ENCODE peak calls at places on chromosome 17, in eight cellular contexts. L, D, T, C, I, O, E and F are unnamed samples.

GRCh38 chr17:29905086-29905878 is 24.7 kb downstream of the SSH2 start:
- DNase-seq in L (no peak), D (no peak), T (no peak), C (no peak), I (no peak), O (no peak), E (no peak), F (no peak)

GRCh38 chr17:43690624-43691316 is 29.0 kb upstream of the MEOX1 start:
- DNase-seq in L (no peak), D (no peak), T (no peak), C (no peak), I (no peak), O (no peak), E (no peak), F (no peak)

GRCh38 chr17:18059283-18059682 is 20.1 kb downstream of the GID4 start:
- DNase-seq in L (no peak), D (no peak), T (no peak), C (no peak), I (no peak), O (no peak), E (no peak), F (no peak)

GRCh38 chr17:7852262-7852670 is 2.6 kb upstream of the TMEM88 start:
- DNase-seq in L (no peak), D (no peak), T (no peak), C (no peak), I (no peak), O (no peak), E (no peak), F (no peak)

GRCh38 chr17:62781826-62782225 is 26.3 kb downstream of the MARCHF10 start:
- DNase-seq in L (no peak), D (no peak), T (peak), C (no peak), I (no peak), O (no peak), E (no peak), F (no peak)

GRCh38 chr17:34222732-34223486 is 32.2 kb upstream of the CCL2 start:
- DNase-seq in L (no peak), D (no peak), T (no peak), C (no peak), I (no peak), O (no peak), E (no peak), F (no peak)

GRCh38 chr17:7478276-7479138 is 924 bp downstream of the ZBTB4 start:
- DNase-seq in L (no peak), D (no peak), T (peak), C (no peak), I (peak), O (no peak), E (peak), F (no peak)

GRCh38 chr17:32520737-32521399 is 34.1 kb downstream of the CDK5R1 start:
- DNase-seq in L (no peak), D (no peak), T (no peak), C (no peak), I (no peak), O (no peak), E (no peak), F (no peak)

GRCh38 chr17:72812823-72813222 is 279.7 kb downstream of the SLC39A11 start:
- DNase-seq in L (no peak), D (no peak), T (peak), C (no peak), I (no peak), O (no peak), E (no peak), F (no peak)

GRCh38 chr17:81964081-81964849 is 3.3 kb upstream of the NOTUM start:
- DNase-seq in L (no peak), D (no peak), T (no peak), C (no peak), I (no peak), O (no peak), E (no peak), F (no peak)

GRCh38 chr17:30548189-30548588 is 71.0 kb downstream of the GOSR1 start:
- DNase-seq in L (no peak), D (no peak), T (no peak), C (no peak), I (no peak), O (no peak), E (no peak), F (no peak)

GRCh38 chr17:3732171-3732570 is 8.5 kb downstream of the HASPIN start:
- DNase-seq in L (no peak), D (no peak), T (peak), C (no peak), I (peak), O (no peak), E (no peak), F (no peak)

GRCh38 chr17:77948690-77949114 is 9.8 kb upstream of the TNRC6C start:
- DNase-seq in L (no peak), D (no peak), T (peak), C (no peak), I (peak), O (no peak), E (no peak), F (no peak)

GRCh38 chr17:51585514-51586104 is 325.3 kb downstream of the UTP18 start:
- DNase-seq in L (no peak), D (no peak), T (no peak), C (no peak), I (no peak), O (no peak), E (no peak), F (no peak)

GRCh38 chr17:384622-385194 is 32.1 kb upstream of the RPH3AL start:
- DNase-seq in L (no peak), D (no peak), T (no peak), C (no peak), I (no peak), O (no peak), E (no peak), F (no peak)

GRCh38 chr17:17032131-17032692 is 10.0 kb upstream of the MPRIP start:
- DNase-seq in L (no peak), D (no peak), T (peak), C (no peak), I (peak), O (no peak), E (no peak), F (no peak)

GRCh38 chr17:81046770-81047359 is 11.9 kb downstream of the BAIAP2 start:
- DNase-seq in L (no peak), D (no peak), T (no peak), C (no peak), I (no peak), O (no peak), E (no peak), F (no peak)

GRCh38 chr17:59800530-59800942 is 92.2 kb downstream of the TUBD1 start:
- DNase-seq in L (no peak), D (no peak), T (no peak), C (no peak), I (no peak), O (no peak), E (no peak), F (no peak)

GRCh38 chr17:44012391-44012790 is 2.4 kb downstream of the TMEM101 start:
- DNase-seq in L (no peak), D (no peak), T (no peak), C (no peak), I (no peak), O (no peak), E (no peak), F (no peak)

GRCh38 chr17:28946239-28946638 is 5.1 kb downstream of the PHF12 start:
- DNase-seq in L (no peak), D (no peak), T (peak), C (no peak), I (peak), O (no peak), E (no peak), F (no peak)

GRCh38 chr17:57375770-57376181 is 119.5 kb downstream of the MSI2 start:
- DNase-seq in L (no peak), D (no peak), T (no peak), C (no peak), I (no peak), O (no peak), E (no peak), F (no peak)

GRCh38 chr17:77188084-77189066 is 47.6 kb downstream of the SEC14L1 start:
- DNase-seq in L (no peak), D (no peak), T (no peak), C (peak), I (no peak), O (no peak), E (no peak), F (no peak)

GRCh38 chr17:66306413-66306812 is 4.0 kb downstream of the PRKCA start:
- DNase-seq in L (no peak), D (no peak), T (peak), C (no peak), I (no peak), O (no peak), E (no peak), F (no peak)

GRCh38 chr17:36665417-36665816 is 64.0 kb downstream of the MRM1 start:
- DNase-seq in L (no peak), D (no peak), T (peak), C (no peak), I (no peak), O (no peak), E (no peak), F (no peak)

GRCh38 chr17:10243905-10244844 is 45.8 kb upstream of the GAS7 start:
- DNase-seq in L (no peak), D (no peak), T (peak), C (no peak), I (peak), O (no peak), E (no peak), F (no peak)

GRCh38 chr17:80822700-80823410 is 168.8 kb upstream of the CHMP6 start:
- DNase-seq in L (no peak), D (no peak), T (peak), C (no peak), I (no peak), O (no peak), E (no peak), F (no peak)

GRCh38 chr17:57955183-57955952 is at the start of gene CUEDC1:
- DNase-seq in L (peak), D (no peak), T (peak), C (peak), I (peak), O (no peak), E (peak), F (no peak)

GRCh38 chr17:31074772-31075538 is 19.8 kb upstream of the NF1 start:
- DNase-seq in L (no peak), D (no peak), T (peak), C (no peak), I (peak), O (no peak), E (no peak), F (no peak)

GRCh38 chr17:2780931-2781454 is 15.2 kb upstream of the RAP1GAP2 start:
- DNase-seq in L (no peak), D (no peak), T (no peak), C (no peak), I (no peak), O (no peak), E (no peak), F (no peak)

GRCh38 chr17:58352843-58353719 is 1.1 kb upstream of the SUPT4H1 start:
- DNase-seq in L (no peak), D (no peak), T (peak), C (peak), I (peak), O (no peak), E (no peak), F (no peak)

GRCh38 chr17:69175812-69176517 is 34.3 kb upstream of the ABCA6 start:
- DNase-seq in L (no peak), D (no peak), T (peak), C (no peak), I (no peak), O (peak), E (no peak), F (no peak)

GRCh38 chr17:36597229-36597628 is 4.2 kb upstream of the MRM1 start:
- DNase-seq in L (no peak), D (no peak), T (no peak), C (no peak), I (no peak), O (no peak), E (no peak), F (no peak)

GRCh38 chr17:18379246-18380146 is 1.9 kb downstream of the EVPLL start:
- DNase-seq in L (no peak), D (no peak), T (no peak), C (no peak), I (no peak), O (no peak), E (no peak), F (no peak)

GRCh38 chr17:2062571-2063183 is 7.8 kb downstream of the HIC1 start:
- DNase-seq in L (no peak), D (no peak), T (peak), C (no peak), I (no peak), O (no peak), E (no peak), F (no peak)

GRCh38 chr17:79504181-79504605 is 106.7 kb downstream of the RBFOX3 start:
- DNase-seq in L (no peak), D (no peak), T (no peak), C (no peak), I (no peak), O (no peak), E (no peak), F (no peak)

GRCh38 chr17:69967910-69968411 is 107.1 kb upstream of the KCNJ16 start:
- DNase-seq in L (no peak), D (no peak), T (peak), C (no peak), I (peak), O (no peak), E (no peak), F (no peak)

GRCh38 chr17:20228860-20229259 is 219.7 kb downstream of the SPECC1 start:
- DNase-seq in L (no peak), D (no peak), T (no peak), C (no peak), I (no peak), O (no peak), E (no peak), F (no peak)

GRCh38 chr17:76530826-76531500 is 6.5 kb downstream of the CYGB start:
- DNase-seq in L (no peak), D (no peak), T (no peak), C (no peak), I (no peak), O (no peak), E (no peak), F (no peak)

GRCh38 chr17:38967290-38967738 is at the start of gene FBXO47:
- DNase-seq in L (peak), D (peak), T (peak), C (peak), I (peak), O (no peak), E (no peak), F (peak)